ENCODE peak calls at places on chromosomes 5 and 9, in ten cellular contexts. X is fibroblast of lung, A is dorsolateral prefrontal cortex, P is endothelial cell of umbilical vein, W is cardiac fibroblast, U is fibroblast of pulmonary artery, F is LNCaP clone FGC, V is AG09319, T is H9, O is OCI-LY7. L is an unnamed sample.

GRCh38 chr5:417301-417700 is 25.7 kb upstream of the EXOC3 start:
- DNase-seq in X (no peak), A (no peak), P (no peak), W (no peak), U (no peak), F (no peak), V (no peak), T (no peak), O (no peak), L (peak)

GRCh38 chr5:118592678-118593328 is 395.5 kb downstream of the DTWD2 start:
- DNase-seq in X (no peak), A (no peak), P (no peak), W (no peak), U (no peak), F (no peak), V (no peak), T (no peak), O (peak), L (no peak)

GRCh38 chr5:170132642-170133448 is 27.1 kb downstream of the FOXI1 start:
- DNase-seq in X (peak), A (no peak), P (peak), W (peak), U (peak), F (no peak), V (peak), T (no peak), O (no peak), L (no peak)

GRCh38 chr5:43294226-43294625 is 19.0 kb downstream of the HMGCS1 start:
- DNase-seq in X (peak), A (no peak), P (peak), W (peak), U (peak), F (no peak), V (no peak), T (no peak), O (no peak), L (no peak)

GRCh38 chr5:162274684-162275083 is 207.1 kb downstream of the GABRG2 start:
- DNase-seq in X (no peak), A (no peak), P (no peak), W (no peak), U (no peak), F (no peak), V (no peak), T (peak), O (no peak), L (no peak)

GRCh38 chr9:107807183-107807582 is 317.6 kb upstream of the KLF4 start:
- DNase-seq in X (peak), A (no peak), P (no peak), W (peak), U (peak), F (no peak), V (no peak), T (no peak), O (no peak), L (no peak)

GRCh38 chr9:18888241-18888794 is 144.7 kb downstream of the SAXO1 start:
- DNase-seq in X (peak), A (no peak), P (no peak), W (peak), U (no peak), F (no peak), V (peak), T (no peak), O (no peak), L (no peak)

GRCh38 chr5:133489632-133490031 is 122.7 kb downstream of the FSTL4 start:
- DNase-seq in X (no peak), A (no peak), P (no peak), W (no peak), U (no peak), F (peak), V (no peak), T (no peak), O (peak), L (no peak)

GRCh38 chr5:54886866-54887265 is 98.5 kb downstream of the ESM1 start:
- DNase-seq in X (no peak), A (no peak), P (no peak), W (no peak), U (no peak), F (no peak), V (no peak), T (no peak), O (no peak), L (no peak)

GRCh38 chr9:86854898-86855523 is 92.3 kb downstream of the GAS1 start:
- DNase-seq in X (peak), A (no peak), P (no peak), W (peak), U (peak), F (peak), V (peak), T (peak), O (no peak), L (no peak)

GRCh38 chr9:86859966-86860365 is 87.3 kb downstream of the GAS1 start:
- DNase-seq in X (no peak), A (no peak), P (no peak), W (no peak), U (no peak), F (no peak), V (no peak), T (no peak), O (no peak), L (no peak)

GRCh38 chr9:86859056-86859455 is 88.2 kb downstream of the GAS1 start:
- DNase-seq in X (no peak), A (no peak), P (no peak), W (no peak), U (no peak), F (no peak), V (no peak), T (no peak), O (no peak), L (no peak)

DNA sequence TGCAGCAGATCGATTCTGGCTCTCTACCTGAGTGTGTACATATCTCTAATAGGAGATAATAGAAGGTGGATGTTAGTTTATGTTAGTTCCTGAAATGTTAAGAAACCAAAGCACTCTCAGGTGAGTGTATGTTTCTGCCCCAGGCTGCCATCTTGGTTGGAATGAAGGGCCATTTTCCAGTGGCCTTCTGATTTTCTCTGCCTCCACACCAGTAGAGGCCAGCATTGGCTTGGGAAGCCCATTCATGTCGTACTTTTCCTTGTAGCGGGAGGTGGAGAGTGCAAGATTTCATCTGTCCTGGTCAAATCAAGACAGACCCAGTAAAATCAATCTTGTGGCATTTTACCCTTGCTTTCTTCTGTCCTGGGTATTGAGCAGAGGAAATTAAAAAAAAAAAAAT is 91.0 kb downstream of the GAS1 start:
- DNase-seq in X (peak), A (no peak), P (no peak), W (no peak), U (no peak), F (no peak), V (no peak), T (peak), O (no peak), L (no peak)
- TF ChIP-seq CTCF in X (no peak), A (no peak), P (no peak), W (peak), U (no peak), F (no peak), V (no peak), T (peak), O (no peak), L (peak)

GRCh38 chr5:168291961-168292782 is 727 bp downstream of the WWC1 start:
- DNase-seq in X (peak), A (no peak), P (no peak), W (peak), U (no peak), F (no peak), V (no peak), T (peak), O (no peak), L (peak)

GRCh38 chr5:168292783-168293696 is 1.6 kb downstream of the WWC1 start:
- DNase-seq in X (no peak), A (no peak), P (no peak), W (no peak), U (no peak), F (no peak), V (no peak), T (no peak), O (no peak), L (peak)

GRCh38 chr5:168290902-168291280 is 554 bp upstream of the WWC1 start:
- DNase-seq in X (no peak), A (no peak), P (no peak), W (no peak), U (no peak), F (no peak), V (no peak), T (no peak), O (no peak), L (peak)

GRCh38 chr5:168288349-168289245 is 2.8 kb upstream of the WWC1 start:
- DNase-seq in X (no peak), A (no peak), P (no peak), W (no peak), U (no peak), F (no peak), V (no peak), T (no peak), O (no peak), L (peak)

DNA sequence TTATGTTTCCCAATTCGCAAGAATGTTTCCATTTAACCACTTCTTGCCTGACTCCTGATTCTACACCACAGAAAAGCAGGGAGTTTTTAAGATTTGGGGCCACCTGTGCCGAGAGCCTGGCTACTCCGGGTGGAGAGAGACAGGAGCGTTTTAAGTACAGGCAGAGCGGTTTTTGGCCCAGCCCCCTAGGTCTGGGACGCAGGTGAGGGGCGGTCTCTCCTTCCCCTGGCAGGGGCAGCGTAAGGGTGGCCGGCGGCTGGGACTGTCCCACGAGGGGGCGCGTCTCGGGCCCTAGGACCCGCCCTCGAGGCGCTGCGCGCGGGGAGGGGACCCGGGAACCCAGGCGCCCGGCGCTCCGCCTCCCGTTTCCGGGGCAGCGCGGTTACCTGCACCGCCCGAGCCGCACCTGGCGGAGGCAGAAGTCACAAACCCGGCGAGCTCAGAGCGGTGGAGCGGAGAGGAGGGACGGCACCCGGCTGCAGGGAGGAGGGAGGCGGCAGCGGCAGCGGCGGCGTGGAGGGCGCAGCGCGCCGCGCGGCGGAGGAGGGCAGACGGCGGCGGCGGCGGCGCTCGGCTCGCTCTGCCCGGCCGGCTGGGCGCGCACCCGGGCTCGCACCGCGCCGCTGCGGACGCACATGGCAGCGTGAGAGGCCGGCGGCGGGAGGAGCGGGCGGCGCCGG is at the start of gene WWC1:
- DNase-seq in X (peak), A (peak), P (no peak), W (peak), U (no peak), F (peak), V (no peak), T (peak), O (no peak), L (peak)
- TF ChIP-seq CTCF in X (no peak), A (peak), P (no peak), W (no peak), U (no peak), F (peak), V (peak), T (peak), O (no peak), L (peak)

DNA sequence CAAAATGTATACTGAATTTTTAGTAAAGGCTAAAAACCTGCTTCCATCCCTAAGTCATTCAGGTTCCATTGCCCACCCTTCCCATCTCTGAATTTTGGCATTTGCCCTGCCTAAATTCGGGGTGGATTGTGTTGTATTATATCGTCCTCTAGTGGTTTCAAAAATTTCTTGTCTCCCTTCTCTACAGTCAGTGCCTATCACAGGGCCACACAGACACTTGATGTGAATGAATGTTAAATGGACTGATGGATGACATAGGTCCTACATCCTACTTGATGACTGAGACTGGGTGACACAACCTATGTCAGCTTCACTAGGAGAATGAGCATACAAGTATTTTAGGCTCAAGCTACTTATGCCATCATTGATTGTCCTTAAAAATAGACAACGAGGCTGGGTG is 45.6 kb upstream of the SLC30A5 start:
- DNase-seq in X (peak), A (no peak), P (peak), W (no peak), U (no peak), F (no peak), V (no peak), T (no peak), O (peak), L (no peak)
- TF ChIP-seq CTCF in X (peak), A (peak), P (no peak), W (peak), U (peak), F (peak), V (peak), T (peak), O (peak), L (peak)

DNA sequence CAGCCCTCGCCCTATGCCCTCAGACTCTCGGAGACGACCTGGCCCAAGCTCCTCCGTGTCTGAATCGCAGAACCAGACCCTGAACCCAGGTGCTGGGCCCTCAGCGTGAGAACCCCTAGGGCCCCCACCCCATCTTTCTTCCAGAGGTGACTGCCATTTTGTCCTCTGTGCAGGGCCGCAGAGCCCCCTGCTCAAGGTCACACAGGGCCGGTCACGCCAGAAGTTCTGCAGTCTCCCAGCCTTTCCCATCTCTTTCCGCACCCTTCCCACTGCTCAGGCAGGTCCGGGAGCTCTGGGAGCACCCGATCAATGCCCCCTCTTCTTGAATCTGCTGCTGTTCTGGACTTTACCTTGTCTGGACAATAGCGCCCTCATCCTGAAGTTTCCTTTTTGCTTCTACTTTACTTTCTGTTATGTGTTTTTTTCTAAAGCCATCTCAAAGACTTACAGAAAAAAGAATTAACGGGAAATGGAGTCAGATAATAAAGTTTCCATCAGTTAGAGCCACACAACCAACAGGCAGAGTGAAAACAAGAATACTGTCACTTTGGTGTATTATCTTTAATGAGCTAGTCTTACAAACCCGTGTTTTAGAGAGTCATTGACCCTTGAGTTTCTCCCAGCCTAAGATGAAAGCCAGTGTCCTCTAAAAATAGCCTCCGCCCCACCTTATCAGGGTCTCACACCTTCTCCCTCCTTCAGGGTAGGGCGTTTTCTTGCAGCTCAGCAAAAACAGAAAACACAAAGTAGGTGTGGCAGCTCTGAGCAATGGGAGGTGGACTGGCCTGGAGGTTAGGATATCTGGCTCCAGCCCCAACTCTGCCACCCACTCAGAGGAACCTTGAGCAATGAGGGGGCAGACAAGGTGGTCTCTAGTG is 1.8 kb downstream of the TMOD1 start:
- DNase-seq in X (no peak), A (no peak), P (no peak), W (no peak), U (no peak), F (no peak), V (no peak), T (peak), O (no peak), L (no peak)
- TF ChIP-seq CTCF in X (no peak), A (peak), P (no peak), W (no peak), U (no peak), F (no peak), V (no peak), T (peak), O (no peak), L (peak)

GRCh38 chr5:177980776-177981175 is 15.3 kb downstream of the PROP1 start:
- DNase-seq in X (no peak), A (peak), P (no peak), W (no peak), U (no peak), F (no peak), V (no peak), T (no peak), O (no peak), L (no peak)

GRCh38 chr5:177981296-177982071 is 14.6 kb downstream of the PROP1 start:
- DNase-seq in X (no peak), A (no peak), P (no peak), W (no peak), U (no peak), F (no peak), V (no peak), T (no peak), O (no peak), L (no peak)

GRCh38 chr5:177983763-177984564 is 12.1 kb downstream of the PROP1 start:
- DNase-seq in X (no peak), A (no peak), P (no peak), W (no peak), U (no peak), F (no peak), V (no peak), T (no peak), O (no peak), L (no peak)

GRCh38 chr5:177982956-177983355 is 13.1 kb downstream of the PROP1 start:
- DNase-seq in X (no peak), A (no peak), P (no peak), W (no peak), U (no peak), F (no peak), V (no peak), T (no peak), O (no peak), L (no peak)

DNA sequence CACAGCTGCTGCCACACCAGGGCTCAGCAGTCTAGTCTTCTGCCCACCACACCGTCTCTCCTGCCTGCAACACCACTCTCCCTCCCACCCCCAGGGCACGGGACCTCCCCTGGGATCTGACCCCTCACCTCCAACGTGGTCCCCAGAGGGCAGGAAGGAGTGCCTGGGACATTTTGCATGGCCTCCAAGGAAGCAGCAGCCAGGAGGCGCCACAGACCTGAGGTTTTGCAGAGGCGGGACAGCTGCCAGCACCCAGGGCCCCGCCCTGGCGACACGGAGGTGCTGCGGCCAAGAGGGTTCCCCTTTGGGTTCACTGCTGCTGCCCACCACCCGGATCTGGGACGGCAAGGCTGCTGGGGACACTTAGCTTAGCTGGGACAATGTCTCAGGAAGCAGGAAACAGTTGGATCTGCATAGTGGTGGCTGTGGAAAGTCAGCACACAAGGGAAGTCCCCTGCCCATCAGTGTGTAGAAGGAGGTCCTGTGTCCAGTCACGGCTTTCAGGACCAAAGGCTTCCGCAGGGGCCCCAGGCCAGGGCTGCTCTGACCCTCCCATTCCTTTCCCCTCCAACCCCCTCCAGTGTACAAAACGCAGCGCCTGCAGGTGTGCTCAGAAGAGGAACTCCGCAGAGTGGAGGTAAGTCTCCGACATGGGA is 13.8 kb downstream of the PROP1 start:
- DNase-seq in X (no peak), A (no peak), P (no peak), W (no peak), U (no peak), F (peak), V (no peak), T (peak), O (peak), L (no peak)
- TF ChIP-seq CTCF in X (no peak), A (no peak), P (no peak), W (peak), U (no peak), F (peak), V (no peak), T (peak), O (peak), L (peak)

GRCh38 chr5:150069619-150070276 is 16.6 kb downstream of the CSF1R start:
- DNase-seq in X (no peak), A (no peak), P (no peak), W (no peak), U (no peak), F (no peak), V (no peak), T (no peak), O (no peak), L (peak)

GRCh38 chr5:150070821-150071220 is 15.5 kb downstream of the CSF1R start:
- DNase-seq in X (no peak), A (no peak), P (no peak), W (no peak), U (no peak), F (no peak), V (no peak), T (no peak), O (no peak), L (no peak)

GRCh38 chr5:150068961-150069618 is 17.3 kb downstream of the CSF1R start:
- DNase-seq in X (no peak), A (no peak), P (no peak), W (no peak), U (no peak), F (no peak), V (no peak), T (no peak), O (no peak), L (no peak)

GRCh38 chr5:150068472-150068871 is 17.9 kb downstream of the CSF1R start:
- DNase-seq in X (no peak), A (no peak), P (peak), W (peak), U (peak), F (no peak), V (no peak), T (no peak), O (no peak), L (no peak)

DNA sequence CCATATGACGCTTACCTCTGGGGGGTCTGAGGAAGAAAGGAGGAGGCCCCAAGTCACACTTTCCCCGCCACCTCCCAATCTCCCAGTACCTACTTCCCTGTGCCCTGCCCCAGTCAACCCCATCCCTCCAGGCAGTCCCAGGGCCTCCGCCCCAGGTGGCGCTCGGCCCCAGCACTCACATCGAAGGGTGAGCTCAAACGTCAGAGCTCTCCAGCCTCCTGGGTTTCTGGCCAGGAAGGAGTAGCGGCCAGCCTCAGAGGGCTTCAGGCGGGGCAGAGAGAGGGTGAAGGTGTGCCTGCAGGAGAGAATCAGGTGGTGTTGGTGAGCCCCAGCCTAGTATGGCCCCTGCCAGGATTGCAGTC is 16.1 kb downstream of the CSF1R start:
- DNase-seq in X (no peak), A (no peak), P (no peak), W (no peak), U (no peak), F (no peak), V (no peak), T (peak), O (no peak), L (no peak)
- TF ChIP-seq CTCF in X (no peak), A (no peak), P (no peak), W (no peak), U (no peak), F (no peak), V (no peak), T (no peak), O (no peak), L (no peak)

L was measured in chondrocyte.